ENCODE peak calls at places on chromosomes 13 and 19, in seven cellular contexts. S is AG10803, B is lower leg skin, I is A549, T is GM20000, Y is fibroblast of the aortic adventitia, J is bronchial epithelial cell. V is an unnamed sample.

GRCh38 chr13:56755181-56755580 is 385.5 kb upstream of the PRR20A start:
- DNase-seq in S (no peak), B (no peak), I (no peak), T (no peak), Y (no peak), J (peak; percentile 26), V (no peak)

GRCh38 chr13:67996101-67996500 is 766.0 kb upstream of the PCDH9 start:
- DNase-seq in S (no peak), B (no peak), I (no peak), T (no peak), Y (no peak), J (no peak), V (no peak)

GRCh38 chr19:47102561-47103135 is 10.9 kb downstream of the ZC3H4 start:
- DNase-seq in S (peak; percentile 57), B (no peak), I (no peak), T (no peak), Y (peak; percentile 67), J (no peak), V (no peak)

GRCh38 chr19:33302974-33303790 is 848 bp upstream of the CEBPA start:
- DNase-seq in S (peak; percentile 47), B (no peak), I (peak; percentile 66), T (peak; percentile 71), Y (peak; percentile 57), J (no peak), V (peak; percentile 54)

GRCh38 chr13:113152894-113153809 is 5.3 kb upstream of the PROZ start:
- DNase-seq in S (no peak), B (peak; percentile 49), I (no peak), T (peak; percentile 51), Y (no peak), J (no peak), V (no peak)

GRCh38 chr19:54439174-54439851 is 9.7 kb upstream of the LENG8 start:
- DNase-seq in S (peak; percentile 31), B (no peak), I (peak; percentile 69), T (no peak), Y (no peak), J (peak; percentile 36), V (peak; percentile 46)

GRCh38 chr13:42924290-42924803 is 67.7 kb downstream of the EPSTI1 start:
- DNase-seq in S (no peak), B (no peak), I (no peak), T (no peak), Y (no peak), J (no peak), V (no peak)

GRCh38 chr19:13825489-13826475 is 30.5 kb downstream of the ZSWIM4 start:
- DNase-seq in S (peak; percentile 20), B (no peak), I (no peak), T (no peak), Y (no peak), J (no peak), V (no peak)

GRCh38 chr19:18768046-18768771 is 22.9 kb downstream of the COMP start:
- DNase-seq in S (no peak), B (no peak), I (no peak), T (no peak), Y (no peak), J (no peak), V (no peak)

GRCh38 chr19:58356236-58356970 is 3.1 kb upstream of the A1BG start:
- DNase-seq in S (peak; percentile 48), B (no peak), I (no peak), T (no peak), Y (peak; percentile 10), J (no peak), V (peak; percentile 18)

GRCh38 chr13:33353210-33353609 is 67.7 kb upstream of the STARD13 start:
- DNase-seq in S (no peak), B (peak; percentile 84), I (no peak), T (peak; percentile 68), Y (no peak), J (no peak), V (no peak)

GRCh38 chr13:27915301-27916207 is 4.2 kb upstream of the PDX1 start:
- DNase-seq in S (no peak), B (no peak), I (no peak), T (no peak), Y (no peak), J (peak; percentile 38), V (peak; percentile 35)

GRCh38 chr19:1245884-1246816 is 2.2 kb upstream of the MIDN start:
- DNase-seq in S (no peak), B (no peak), I (no peak), T (no peak), Y (no peak), J (no peak), V (no peak)

GRCh38 chr19:46494936-46495788 is 505 bp downstream of the PNMA8B start:
- DNase-seq in S (no peak), B (no peak), I (no peak), T (no peak), Y (no peak), J (no peak), V (no peak)

GRCh38 chr19:48997972-48998371 is 4.3 kb downstream of the RUVBL2 start:
- DNase-seq in S (peak; percentile 49), B (no peak), I (peak; percentile 81), T (peak; percentile 57), Y (peak; percentile 46), J (peak; percentile 40), V (no peak)

GRCh38 chr19:1274852-1275259 is 474 bp upstream of the FAM174C start:
- DNase-seq in S (no peak), B (no peak), I (no peak), T (no peak), Y (no peak), J (no peak), V (no peak)

GRCh38 chr13:24511019-24511823 is 1.4 kb downstream of the PARP4 start:
- DNase-seq in S (peak; percentile 84), B (no peak), I (peak; percentile 25), T (peak; percentile 73), Y (peak; percentile 78), J (peak; percentile 94), V (peak; percentile 92)

GRCh38 chr13:24511824-24512207 is 762 bp downstream of the PARP4 start:
- DNase-seq in S (no peak), B (peak; percentile 37), I (peak; percentile 2), T (no peak), Y (no peak), J (no peak), V (no peak)

GRCh38 chr13:24506698-24507335 is 5.8 kb downstream of the PARP4 start:
- DNase-seq in S (no peak), B (no peak), I (no peak), T (no peak), Y (no peak), J (no peak), V (no peak)

GRCh38 chr13:24516919-24517318 is 4.3 kb upstream of the PARP4 start:
- DNase-seq in S (no peak), B (no peak), I (no peak), T (no peak), Y (no peak), J (no peak), V (no peak)

GRCh38 chr13:24512208-24513068 is at the start of gene PARP4:
- DNase-seq in S (peak; percentile 81), B (peak; percentile 75), I (peak; percentile 53), T (peak; percentile 90), Y (peak; percentile 86), J (peak; percentile 96), V (peak; percentile 94)
- TF ChIP-seq CTCF in S (no peak), B (no peak), I (no peak), T (no peak), Y (no peak), J (peak; percentile 13), V (no peak)

GRCh38 chr19:28641395-28641794 is 571.6 kb downstream of the UQCRFS1 start:
- DNase-seq in S (no peak), B (no peak), I (no peak), T (no peak), Y (no peak), J (no peak), V (no peak)
- TF ChIP-seq CTCF in S (no peak), B (no peak), I (no peak), T (no peak), Y (no peak), J (no peak), V (peak; percentile 1)

DNA sequence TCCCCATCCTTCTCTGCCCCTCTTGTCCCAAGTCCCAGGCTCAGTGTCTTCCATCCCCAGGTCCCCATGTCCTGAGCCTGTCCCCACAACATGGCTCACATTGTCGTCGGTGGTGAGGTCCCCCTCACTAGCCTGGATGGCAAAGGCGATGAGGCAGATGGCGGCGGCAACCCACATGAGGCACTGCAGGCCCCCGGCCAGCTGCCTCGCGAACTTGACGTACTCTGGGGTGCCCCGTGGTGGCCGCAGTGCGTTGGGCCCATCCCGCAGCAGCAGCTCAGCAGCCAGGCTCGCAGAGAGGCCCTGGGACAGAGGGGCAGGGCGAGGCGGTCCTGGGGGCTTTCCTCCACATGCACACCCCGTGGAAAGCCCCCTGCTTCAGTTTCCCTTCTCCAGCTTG is 1.1 kb downstream of the ATP4A start:
- DNase-seq in S (no peak), B (no peak), I (no peak), T (no peak), Y (no peak), J (no peak), V (no peak)
- TF ChIP-seq CTCF in S (no peak), B (no peak), I (no peak), T (no peak), Y (no peak), J (no peak), V (no peak)

GRCh38 chr13:47004022-47004421 is 107.2 kb upstream of the HTR2A start:
- DNase-seq in S (no peak), B (no peak), I (no peak), T (no peak), Y (peak; percentile 49), J (no peak), V (no peak)
- TF ChIP-seq CTCF in S (no peak), B (no peak), I (no peak), T (no peak), Y (peak; percentile 11), J (no peak), V (peak; percentile 8)